ENCODE peak calls at places on chromosomes 2 and 18, in six cellular contexts. L is GM23248, Y is HCT116, P is PC-9, V is hepatocyte, G is GM23338. E is an unnamed sample.

GRCh38 chr2:196750977-196751631 is 48.4 kb downstream of the GTF3C3 start:
- DNase-seq in G (peak; percentile 90), L (peak; percentile 84), Y (peak; percentile 51), P (no peak), V (peak; percentile 77), E (peak; percentile 63)

GRCh38 chr2:217481577-217481976 is 521.2 kb downstream of the TNS1 start:
- DNase-seq in L (no peak), P (no peak), Y (no peak), V (no peak), G (no peak), E (no peak)

GRCh38 chr2:158560259-158560658 is 103.5 kb downstream of the PKP4 start:
- DNase-seq in V (no peak), G (no peak), P (no peak), L (no peak), Y (no peak), E (no peak)

GRCh38 chr2:102082591-102083586 is 59.7 kb upstream of the IL1R1 start:
- DNase-seq in G (no peak), L (peak; percentile 92), Y (peak; percentile 56), P (no peak), V (peak; percentile 53), E (no peak)

GRCh38 chr2:79171348-79171958 is 11.9 kb upstream of the REG3A start:
- DNase-seq in Y (no peak), L (no peak), G (no peak), V (no peak), P (no peak), E (no peak)

GRCh38 chr2:26144031-26144430 is 28.9 kb upstream of the GAREM2 start:
- DNase-seq in Y (no peak), G (no peak), P (peak; percentile 62), L (no peak), V (peak; percentile 28), E (no peak)

GRCh38 chr2:185811580-185811979 is 73.0 kb downstream of the FSIP2 start:
- DNase-seq in G (peak; percentile 48), Y (no peak), P (no peak), V (no peak), L (no peak), E (no peak)

GRCh38 chr18:24831871-24832665 is 371.6 kb downstream of the HRH4 start:
- DNase-seq in Y (no peak), P (no peak), G (no peak), L (no peak), V (peak; percentile 29), E (no peak)

GRCh38 chr18:68507781-68508180 is 207.1 kb downstream of the TMX3 start:
- DNase-seq in Y (no peak), P (no peak), V (no peak), L (peak; percentile 44), G (no peak), E (no peak)

GRCh38 chr18:12492907-12493306 is 85.2 kb downstream of the PRELID3A start:
- DNase-seq in G (no peak), L (no peak), V (no peak), P (no peak), Y (no peak), E (no peak)

GRCh38 chr2:189088566-189089225 is 90.9 kb downstream of the COL5A2 start:
- DNase-seq in G (no peak), P (no peak), Y (no peak), V (no peak), L (no peak), E (no peak)

GRCh38 chr2:174340400-174341300 is 5.9 kb downstream of the SP9 start:
- DNase-seq in P (no peak), L (no peak), G (peak; percentile 72), Y (no peak), V (peak; percentile 27), E (no peak)

GRCh38 chr2:219142329-219142728 is 18.3 kb downstream of the NHEJ1 start:
- DNase-seq in Y (peak; percentile 31), G (no peak), P (peak; percentile 81), L (peak; percentile 96), V (no peak), E (no peak)

GRCh38 chr2:8500124-8501054 is 181.5 kb upstream of the ID2 start:
- DNase-seq in Y (no peak), V (peak; percentile 63), G (no peak), P (no peak), L (peak; percentile 60), E (no peak)

GRCh38 chr2:29206941-29207340 is 91.7 kb downstream of the CLIP4 start:
- DNase-seq in G (peak; percentile 50), V (no peak), P (no peak), Y (no peak), L (no peak), E (no peak)

GRCh38 chr2:29212009-29212408 is 96.8 kb downstream of the CLIP4 start:
- DNase-seq in G (no peak), P (no peak), V (no peak), Y (no peak), L (peak; percentile 33), E (no peak)

GRCh38 chr2:29207352-29207751 is 92.1 kb downstream of the CLIP4 start:
- DNase-seq in V (no peak), L (no peak), Y (no peak), G (no peak), P (no peak), E (no peak)

GRCh38 chr2:29213871-29214341 is 98.7 kb downstream of the CLIP4 start:
- DNase-seq in V (no peak), L (peak; percentile 27), G (no peak), Y (no peak), P (no peak), E (no peak)

GRCh38 chr2:29209551-29209950 is 94.3 kb downstream of the CLIP4 start:
- DNase-seq in G (no peak), V (no peak), P (no peak), L (no peak), Y (no peak), E (no peak)
- H3K9me2 ChIP-seq in G (no peaks in the 10 kb centered on the region), V (no peaks in the 10 kb centered on the region), P (no peaks in the 10 kb centered on the region), L (no peaks in the 10 kb centered on the region), Y (no peaks in the 10 kb centered on the region), E (no peaks in the 10 kb centered on the region)

GRCh38 chr18:8705941-8706544 is 687 bp downstream of the MTCL1 start:
- DNase-seq in L (peak; percentile 65), Y (no peak), P (no peak), G (peak; percentile 23), V (peak; percentile 53), E (peak; percentile 29)
- TF ChIP-seq EZH2 in L (no peak), Y (no peak), P (no peak), G (no peak), V (no peak), E (no peak)

GRCh38 chr18:37381554-37381953 is 184.0 kb downstream of the CELF4 start:
- DNase-seq in Y (no peak), L (no peak), V (no peak), P (no peak), G (peak; percentile 20), E (no peak)

GRCh38 chr18:37383036-37383788 is 182.4 kb downstream of the CELF4 start:
- DNase-seq in G (peak; percentile 49), Y (peak; percentile 4), P (no peak), V (no peak), L (peak; percentile 54), E (no peak)

GRCh38 chr18:37389684-37390368 is 175.8 kb downstream of the CELF4 start:
- DNase-seq in P (no peak), Y (no peak), G (no peak), L (no peak), V (no peak), E (no peak)

GRCh38 chr18:37383789-37384151 is 181.8 kb downstream of the CELF4 start:
- DNase-seq in Y (no peak), L (no peak), P (no peak), V (no peak), G (no peak), E (no peak)

DNA sequence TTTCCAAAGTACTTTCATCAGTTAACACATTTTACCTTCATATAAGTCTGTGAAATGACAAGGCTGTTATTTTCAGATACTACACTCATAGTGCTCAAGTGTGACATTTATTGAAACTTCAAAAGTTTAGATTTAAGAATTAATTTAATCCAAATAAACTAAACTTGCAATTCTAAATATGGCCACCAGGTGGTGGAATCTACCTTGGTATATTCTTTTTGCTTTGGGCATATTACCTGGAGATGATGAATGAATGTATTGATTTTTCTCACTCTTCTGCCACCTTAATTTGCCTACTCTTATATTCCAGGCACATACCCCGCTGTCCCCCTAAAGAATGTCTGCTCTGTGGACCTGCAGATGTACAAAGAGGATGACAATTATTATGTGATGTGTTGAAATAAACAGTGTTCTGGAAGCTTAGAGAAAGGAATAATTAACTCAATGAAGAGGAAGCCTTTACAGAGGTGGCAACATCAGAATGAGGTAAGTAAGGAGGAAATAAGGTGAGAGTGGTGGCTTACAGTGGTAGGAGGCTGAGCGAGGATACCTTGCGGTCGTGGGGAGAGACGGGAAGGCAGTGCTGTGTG is 179.7 kb downstream of the CELF4 start:
- DNase-seq in G (peak; percentile 70), V (peak; percentile 59), L (peak; percentile 26), Y (peak; percentile 24), P (no peak), E (peak; percentile 55)
- H3K9me2 ChIP-seq in G (peaks cover 2% of the 10 kb centered on the region), V (no peaks in the 10 kb centered on the region), L (no peaks in the 10 kb centered on the region), Y (no peaks in the 10 kb centered on the region), P (no peaks in the 10 kb centered on the region), E (no peaks in the 10 kb centered on the region)

GRCh38 chr2:21860913-21861312 is 737.1 kb downstream of the TDRD15 start:
- DNase-seq in G (no peak), L (no peak), V (peak; percentile 9), Y (no peak), P (no peak), E (no peak)
- TF ChIP-seq EZH2 in G (no peak), L (no peak), V (no peak), Y (no peak), P (no peak), E (no peak)

DNA sequence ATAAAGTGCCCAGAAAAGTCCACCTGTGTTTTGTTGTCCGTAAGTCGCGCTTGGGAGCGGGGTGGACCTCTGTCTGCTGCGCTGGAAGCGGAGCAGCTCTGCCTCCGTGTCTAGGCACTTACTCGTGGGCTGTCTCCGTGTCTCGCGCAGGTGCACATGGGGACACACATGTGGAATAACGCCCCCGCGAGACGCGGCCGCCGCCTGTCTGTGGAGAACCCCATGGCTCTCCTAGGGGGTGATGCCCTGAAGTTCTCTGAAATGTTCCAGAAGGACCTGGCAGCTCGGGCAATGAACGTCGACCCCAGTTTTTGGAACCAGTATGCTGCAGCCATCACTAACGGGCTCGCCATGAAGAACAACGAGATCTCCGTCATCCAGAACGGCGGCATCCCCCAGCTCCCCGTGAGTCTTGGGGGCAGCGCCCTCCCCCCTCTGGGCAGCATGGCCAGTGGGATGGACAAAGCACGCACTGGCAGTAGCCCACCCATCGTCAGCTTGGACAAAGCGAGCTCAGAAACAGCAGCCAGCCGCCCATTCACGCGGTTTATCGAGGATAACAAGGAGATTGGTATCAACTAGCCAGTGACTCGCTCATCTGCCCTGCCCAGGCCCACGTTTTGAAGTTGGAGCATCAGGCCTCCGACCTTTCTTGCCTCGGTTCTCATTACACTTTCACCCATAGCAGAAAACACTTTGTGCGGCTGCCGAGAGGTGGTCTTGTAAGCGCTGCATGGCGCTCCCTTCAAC is 17.3 kb downstream of the SALL3 start:
- DNase-seq in P (no peak), Y (no peak), L (no peak), V (no peak), G (no peak), E (no peak)
- H3K9me2 ChIP-seq in P (no peaks in the 10 kb centered on the region), Y (no peaks in the 10 kb centered on the region), L (no peaks in the 10 kb centered on the region), V (no peaks in the 10 kb centered on the region), G (no peaks in the 10 kb centered on the region), E (no peaks in the 10 kb centered on the region)

DNA sequence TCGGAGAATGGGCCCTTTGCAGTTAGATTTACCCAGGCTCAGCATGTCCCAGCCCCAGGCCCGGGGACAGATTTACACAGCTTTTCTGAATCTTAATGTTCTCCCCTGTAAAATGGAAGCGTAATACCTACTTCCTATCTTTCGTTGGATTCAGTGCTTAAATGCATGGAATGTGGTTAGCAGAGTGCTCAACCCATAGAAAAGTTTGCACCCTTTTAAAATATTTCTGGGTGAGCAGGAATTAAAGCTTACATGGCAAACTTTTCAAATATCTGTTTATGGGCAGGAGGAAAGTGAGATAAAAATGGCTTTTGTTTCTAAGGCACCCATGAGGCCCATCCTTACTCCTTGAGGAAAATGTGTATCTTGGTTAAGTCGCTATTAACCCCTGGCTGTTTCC is 143.8 kb upstream of the MYCN start:
- DNase-seq in L (no peak), P (no peak), Y (no peak), V (no peak), G (no peak), E (no peak)
- TF ChIP-seq EZH2 in L (no peak), P (no peak), Y (no peak), V (no peak), G (no peak), E (no peak)

E was measured in MM.1S.